ENCODE peak calls at places on chromosomes 12 and 14, in nine cellular contexts. N is fibroblast of the aortic adventitia; W is lower lobe of right lung; Y is A549; S is GM13977; X is H1; V is CD4-positive, alpha-beta T cell; Z is neural progenitor cell; R is WTC11. C is an unnamed sample.

GRCh38 chr12:113244015-113244983 is 23.0 kb downstream of the TPCN1 start:
- DNase-seq in R (no peak), W (peak; percentile 70), V (no peak), X (no peak), Y (no peak), Z (no peak), N (no peak), S (no peak), C (no peak)

GRCh38 chr14:67971627-67972625 is 152.3 kb downstream of the RAD51B start:
- DNase-seq in R (no peak), Y (peak; percentile 57), S (no peak), X (no peak), N (peak; percentile 57), Z (no peak), V (no peak), W (no peak), C (no peak)

GRCh38 chr14:45526715-45527549 is 273.9 kb upstream of the MIS18BP1 start:
- DNase-seq in W (no peak), R (peak; percentile 51), N (no peak), V (no peak), X (peak; percentile 50), Y (peak; percentile 57), S (peak; percentile 56), Z (peak; percentile 81), C (peak; percentile 13)

GRCh38 chr12:95574799-95575452 is 23.6 kb upstream of the USP44 start:
- DNase-seq in Y (peak; percentile 61), V (no peak), R (no peak), S (no peak), X (no peak), Z (peak; percentile 49), N (peak; percentile 61), W (no peak), C (no peak)

GRCh38 chr14:70718383-70719123 is 76.8 kb downstream of the TTC9 start:
- DNase-seq in N (no peak), Z (no peak), W (no peak), V (no peak), R (no peak), Y (peak; percentile 67), S (no peak), X (no peak), C (no peak)

GRCh38 chr14:103535081-103535890 is 6.3 kb downstream of the TRMT61A start:
- DNase-seq in X (no peak), V (no peak), Z (no peak), S (no peak), W (no peak), R (no peak), Y (no peak), N (no peak), C (no peak)

GRCh38 chr12:54579696-54580333 is 8.6 kb downstream of the PPP1R1A start:
- DNase-seq in W (peak; percentile 85), R (peak; percentile 96), Z (peak; percentile 87), S (peak; percentile 89), Y (peak; percentile 76), N (peak; percentile 78), X (peak; percentile 67), V (peak; percentile 71), C (peak; percentile 50)

GRCh38 chr12:26286186-26286585 is 90.8 kb downstream of the SSPN start:
- DNase-seq in S (no peak), X (no peak), Y (no peak), R (no peak), Z (no peak), V (no peak), W (no peak), N (no peak), C (no peak)

GRCh38 chr14:68795602-68796417 is 2.9 kb upstream of the ZFP36L1 start:
- DNase-seq in Z (peak; percentile 88), W (peak; percentile 88), X (peak; percentile 87), R (peak; percentile 88), N (peak; percentile 86), Y (peak; percentile 90), V (peak; percentile 80), S (peak; percentile 86), C (no peak)

GRCh38 chr12:74365178-74365964 is 172.3 kb upstream of the ATXN7L3B start:
- DNase-seq in R (peak; percentile 48), W (peak; percentile 23), V (no peak), N (peak; percentile 66), Y (peak; percentile 54), Z (peak; percentile 27), X (no peak), S (no peak), C (no peak)

GRCh38 chr12:3242199-3242863 is 165.2 kb downstream of the TSPAN9 start:
- DNase-seq in Z (no peak), R (no peak), S (no peak), V (no peak), Y (peak; percentile 7), N (no peak), X (no peak), W (no peak), C (no peak)

GRCh38 chr12:52082026-52082667 is 2.6 kb downstream of the SMIM41 start:
- DNase-seq in Z (peak; percentile 32), V (no peak), Y (no peak), R (no peak), N (peak; percentile 79), W (no peak), S (no peak), X (no peak), C (peak; percentile 4)

GRCh38 chr12:64104376-64104775 is 117.7 kb downstream of the KICS2 start:
- DNase-seq in N (no peak), X (no peak), R (no peak), Y (no peak), Z (no peak), V (no peak), S (no peak), W (no peak), C (no peak)

GRCh38 chr12:64682572-64683277 is 72.4 kb downstream of the RASSF3 start:
- DNase-seq in V (no peak), X (no peak), N (peak; percentile 89), R (no peak), Y (peak; percentile 40), S (no peak), W (no peak), Z (peak; percentile 73), C (no peak)

GRCh38 chr12:117058442-117059072 is 40.7 kb downstream of the TESC start:
- DNase-seq in V (no peak), Z (no peak), X (no peak), S (no peak), Y (no peak), W (no peak), R (no peak), N (no peak), C (no peak)

GRCh38 chr12:124833693-124834122 is 30.0 kb downstream of the SCARB1 start:
- DNase-seq in W (no peak), V (no peak), Z (peak; percentile 96), R (peak; percentile 75), Y (no peak), X (peak; percentile 70), S (no peak), N (no peak), C (no peak)

GRCh38 chr12:48336066-48336465 is 14.7 kb downstream of the ZNF641 start:
- DNase-seq in Z (no peak), N (no peak), Y (no peak), X (no peak), W (no peak), V (no peak), S (no peak), R (no peak), C (no peak)

GRCh38 chr12:48334807-48335206 is 15.9 kb downstream of the ZNF641 start:
- DNase-seq in X (no peak), Z (no peak), W (no peak), Y (no peak), S (no peak), V (no peak), N (no peak), R (no peak), C (no peak)

GRCh38 chr12:48340891-48341290 is 9.8 kb downstream of the ZNF641 start:
- DNase-seq in V (no peak), X (no peak), R (no peak), N (no peak), W (no peak), S (no peak), Y (no peak), Z (no peak), C (no peak)

GRCh38 chr12:48331389-48331788 is 19.3 kb downstream of the ZNF641 start:
- DNase-seq in S (no peak), X (no peak), N (no peak), Z (no peak), R (no peak), W (no peak), V (no peak), Y (no peak), C (no peak)

DNA sequence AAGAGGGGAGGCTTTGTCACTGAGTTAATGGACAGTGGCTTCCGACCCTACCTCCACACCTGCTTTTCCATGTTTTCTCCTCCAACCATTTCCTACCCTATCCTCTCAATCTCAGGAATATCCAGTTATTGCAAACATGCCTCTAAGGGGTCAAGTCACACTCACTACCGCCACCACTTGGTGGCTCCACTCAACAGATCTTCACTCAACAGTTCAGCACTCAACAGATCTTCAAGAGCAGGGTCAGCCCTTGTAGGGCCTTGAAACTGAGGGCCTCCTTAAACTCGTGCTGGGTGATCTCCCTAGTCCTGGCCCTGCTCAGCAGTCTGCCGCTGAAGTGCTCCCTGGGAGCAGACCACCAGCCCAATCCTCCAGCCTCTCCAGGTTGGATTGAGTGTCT is 14.2 kb downstream of the ZNF641 start:
- DNase-seq in Z (peak; percentile 25), V (no peak), Y (peak; percentile 31), X (no peak), R (peak; percentile 35), W (no peak), N (no peak), S (no peak), C (no peak)
- TF ChIP-seq CTCF in Z (peak; percentile 55), V (no peak), Y (peak; percentile 5), X (peak; percentile 74), R (no peak), W (peak; percentile 12), N (no peak), S (peak; percentile 15), C (no peak)

DNA sequence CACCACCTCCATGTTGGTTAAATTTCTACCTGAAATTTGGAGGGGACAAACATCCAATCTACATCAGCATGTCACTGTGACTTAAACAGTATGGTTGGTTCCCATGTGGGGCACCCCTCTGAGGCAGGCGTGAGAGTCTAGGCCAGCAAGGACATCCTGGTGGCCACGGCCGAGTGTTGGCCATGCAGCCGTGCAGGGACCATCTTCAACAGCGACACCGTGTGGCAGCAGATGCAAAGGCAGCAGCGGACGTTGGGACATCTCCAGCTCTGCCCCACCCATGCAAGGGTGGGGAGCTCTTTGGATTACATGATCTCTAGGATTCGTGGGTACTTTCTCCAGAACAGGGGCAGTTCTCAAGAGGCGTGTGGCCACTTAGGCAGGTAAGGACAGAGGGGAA is 49.8 kb downstream of the NOC4L start:
- DNase-seq in S (no peak), R (peak; percentile 61), Y (peak; percentile 79), N (no peak), V (no peak), W (no peak), Z (peak; percentile 44), X (no peak), C (no peak)
- TF ChIP-seq CTCF in S (peak; percentile 25), R (peak; percentile 79), Y (peak; percentile 15), N (no peak), V (no peak), W (peak; percentile 13), Z (peak; percentile 54), X (peak; percentile 96), C (no peak)

GRCh38 chr12:100955139-100955538 is 160.6 kb downstream of the ANO4 start:
- DNase-seq in V (no peak), R (peak; percentile 21), Y (no peak), W (no peak), X (no peak), Z (no peak), N (peak; percentile 70), S (no peak), C (no peak)
- TF ChIP-seq CTCF in V (no peak), R (no peak), Y (no peak), W (no peak), X (no peak), Z (no peak), N (no peak), S (no peak), C (no peak)

GRCh38 chr12:132284071-132284492 is 45.3 kb downstream of the GALNT9 start:
- DNase-seq in N (peak; percentile 2), S (no peak), X (no peak), Z (no peak), W (peak; percentile 27), V (no peak), Y (peak; percentile 63), R (no peak), C (no peak)
- TF ChIP-seq CTCF in N (peak; percentile 26), S (no peak), X (peak; percentile 55), Z (peak; percentile 45), W (no peak), V (no peak), Y (peak; percentile 42), R (no peak), C (peak; percentile 41)